ENCODE peak calls at places on chromosomes 7 and 10, in ten cellular contexts. One of them, this sample, is unnamed.

GRCh38 chr10:5585517-5586222 is 60.9 kb downstream of the CALML3 start:
- DNase-seq in ELR: peak; percentile 26
- DNase-seq in heart right ventricle: no peak
- DNase-seq in activated naive CD4-positive, alpha-beta T cell treated with anti-CD3 and anti-CD28 coated beads for 36 hours: no peak
- DNase-seq in spleen: peak; percentile 20
- DNase-seq in naive B cell: no peak
- DNase-seq in cortex of kidney: no peak
- DNase-seq in hippocampal formation: no peak
- DNase-seq in epithelial cell of esophagus: peak; percentile 62
- DNase-seq in CD8-positive, alpha-beta memory T cell: peak; percentile 4
- DNase-seq in this sample: no peak

GRCh38 chr7:151167197-151167911 is at the start of gene GBX1:
- DNase-seq in heart right ventricle: no peak
- DNase-seq in cortex of kidney: no peak
- DNase-seq in spleen: no peak
- DNase-seq in naive B cell: no peak
- DNase-seq in hippocampal formation: no peak
- DNase-seq in ELR: peak; percentile 25
- DNase-seq in epithelial cell of esophagus: no peak
- DNase-seq in CD8-positive, alpha-beta memory T cell: no peak
- DNase-seq in activated naive CD4-positive, alpha-beta T cell treated with anti-CD3 and anti-CD28 coated beads for 36 hours: peak; percentile 19
- DNase-seq in this sample: no peak

GRCh38 chr7:149866817-149867447 is 6.8 kb upstream of the ATP6V0E2 start:
- DNase-seq in heart right ventricle: peak; percentile 52
- DNase-seq in epithelial cell of esophagus: peak; percentile 73
- DNase-seq in CD8-positive, alpha-beta memory T cell: no peak
- DNase-seq in hippocampal formation: no peak
- DNase-seq in cortex of kidney: no peak
- DNase-seq in naive B cell: no peak
- DNase-seq in spleen: no peak
- DNase-seq in ELR: no peak
- DNase-seq in activated naive CD4-positive, alpha-beta T cell treated with anti-CD3 and anti-CD28 coated beads for 36 hours: peak; percentile 59
- DNase-seq in this sample: no peak

GRCh38 chr7:36966039-36966438 is 241.7 kb upstream of the AOAH start:
- DNase-seq in cortex of kidney: no peak
- DNase-seq in ELR: no peak
- DNase-seq in CD8-positive, alpha-beta memory T cell: no peak
- DNase-seq in activated naive CD4-positive, alpha-beta T cell treated with anti-CD3 and anti-CD28 coated beads for 36 hours: no peak
- DNase-seq in spleen: no peak
- DNase-seq in epithelial cell of esophagus: no peak
- DNase-seq in heart right ventricle: no peak
- DNase-seq in naive B cell: no peak
- DNase-seq in hippocampal formation: no peak
- DNase-seq in this sample: no peak

GRCh38 chr10:108208038-108208437 is 1043.5 kb upstream of the SORCS1 start:
- DNase-seq in heart right ventricle: no peak
- DNase-seq in CD8-positive, alpha-beta memory T cell: no peak
- DNase-seq in ELR: no peak
- DNase-seq in activated naive CD4-positive, alpha-beta T cell treated with anti-CD3 and anti-CD28 coated beads for 36 hours: no peak
- DNase-seq in spleen: no peak
- DNase-seq in epithelial cell of esophagus: no peak
- DNase-seq in cortex of kidney: no peak
- DNase-seq in naive B cell: no peak
- DNase-seq in hippocampal formation: no peak
- DNase-seq in this sample: no peak

GRCh38 chr10:62012318-62012717 is 110.8 kb downstream of the ARID5B start:
- DNase-seq in ELR: no peak
- DNase-seq in heart right ventricle: no peak
- DNase-seq in cortex of kidney: no peak
- DNase-seq in naive B cell: no peak
- DNase-seq in activated naive CD4-positive, alpha-beta T cell treated with anti-CD3 and anti-CD28 coated beads for 36 hours: no peak
- DNase-seq in hippocampal formation: no peak
- DNase-seq in epithelial cell of esophagus: no peak
- DNase-seq in CD8-positive, alpha-beta memory T cell: no peak
- DNase-seq in spleen: no peak
- DNase-seq in this sample: no peak

GRCh38 chr7:37366445-37366844 is 82.2 kb downstream of the ELMO1 start:
- DNase-seq in cortex of kidney: no peak
- DNase-seq in CD8-positive, alpha-beta memory T cell: no peak
- DNase-seq in spleen: no peak
- DNase-seq in epithelial cell of esophagus: no peak
- DNase-seq in heart right ventricle: no peak
- DNase-seq in naive B cell: no peak
- DNase-seq in activated naive CD4-positive, alpha-beta T cell treated with anti-CD3 and anti-CD28 coated beads for 36 hours: peak; percentile 26
- DNase-seq in hippocampal formation: no peak
- DNase-seq in ELR: no peak
- DNase-seq in this sample: no peak

GRCh38 chr10:74021248-74022055 is 23.5 kb downstream of the VCL start:
- DNase-seq in ELR: peak; percentile 80
- DNase-seq in heart right ventricle: no peak
- DNase-seq in cortex of kidney: no peak
- DNase-seq in CD8-positive, alpha-beta memory T cell: no peak
- DNase-seq in naive B cell: no peak
- DNase-seq in epithelial cell of esophagus: peak; percentile 82
- DNase-seq in hippocampal formation: no peak
- DNase-seq in spleen: no peak
- DNase-seq in activated naive CD4-positive, alpha-beta T cell treated with anti-CD3 and anti-CD28 coated beads for 36 hours: no peak
- DNase-seq in this sample: no peak

GRCh38 chr10:94006591-94007550 is 13.1 kb downstream of the PLCE1 start:
- DNase-seq in CD8-positive, alpha-beta memory T cell: no peak
- DNase-seq in naive B cell: no peak
- DNase-seq in spleen: no peak
- DNase-seq in hippocampal formation: no peak
- DNase-seq in ELR: peak; percentile 43
- DNase-seq in cortex of kidney: no peak
- DNase-seq in activated naive CD4-positive, alpha-beta T cell treated with anti-CD3 and anti-CD28 coated beads for 36 hours: no peak
- DNase-seq in epithelial cell of esophagus: peak; percentile 63
- DNase-seq in heart right ventricle: no peak
- DNase-seq in this sample: no peak

GRCh38 chr7:157495594-157495993 is 158.8 kb downstream of the DNAJB6 start:
- DNase-seq in naive B cell: no peak
- DNase-seq in activated naive CD4-positive, alpha-beta T cell treated with anti-CD3 and anti-CD28 coated beads for 36 hours: peak; percentile 53
- DNase-seq in ELR: no peak
- DNase-seq in heart right ventricle: no peak
- DNase-seq in spleen: peak; percentile 63
- DNase-seq in hippocampal formation: no peak
- DNase-seq in CD8-positive, alpha-beta memory T cell: peak; percentile 14
- DNase-seq in cortex of kidney: no peak
- DNase-seq in epithelial cell of esophagus: no peak
- DNase-seq in this sample: no peak

GRCh38 chr7:112042631-112043030 is 163.6 kb downstream of the DOCK4 start:
- DNase-seq in ELR: no peak
- DNase-seq in hippocampal formation: no peak
- DNase-seq in activated naive CD4-positive, alpha-beta T cell treated with anti-CD3 and anti-CD28 coated beads for 36 hours: no peak
- DNase-seq in spleen: no peak
- DNase-seq in epithelial cell of esophagus: no peak
- DNase-seq in heart right ventricle: no peak
- DNase-seq in naive B cell: no peak
- DNase-seq in CD8-positive, alpha-beta memory T cell: no peak
- DNase-seq in cortex of kidney: no peak
- DNase-seq in this sample: no peak

GRCh38 chr7:73827568-73828106 is 3.2 kb upstream of the CLDN4 start:
- DNase-seq in heart right ventricle: no peak
- DNase-seq in cortex of kidney: no peak
- DNase-seq in naive B cell: no peak
- DNase-seq in ELR: no peak
- DNase-seq in epithelial cell of esophagus: peak; percentile 46
- DNase-seq in hippocampal formation: no peak
- DNase-seq in CD8-positive, alpha-beta memory T cell: no peak
- DNase-seq in spleen: no peak
- DNase-seq in activated naive CD4-positive, alpha-beta T cell treated with anti-CD3 and anti-CD28 coated beads for 36 hours: peak; percentile 39
- DNase-seq in this sample: no peak

GRCh38 chr7:51265066-51265907 is 51.3 kb downstream of the COBL start:
- DNase-seq in epithelial cell of esophagus: no peak
- DNase-seq in spleen: no peak
- DNase-seq in ELR: no peak
- DNase-seq in activated naive CD4-positive, alpha-beta T cell treated with anti-CD3 and anti-CD28 coated beads for 36 hours: no peak
- DNase-seq in hippocampal formation: no peak
- DNase-seq in CD8-positive, alpha-beta memory T cell: no peak
- DNase-seq in heart right ventricle: no peak
- DNase-seq in naive B cell: no peak
- DNase-seq in cortex of kidney: no peak
- DNase-seq in this sample: no peak